ENCODE peak calls at places on chromosomes 13 and 19, in seven cellular contexts. R is heart left ventricle, Z is fibroblast of lung, Y is upper lobe of right lung, H is A549, V is colonic mucosa, J is fibroblast of pulmonary artery. Q is an unnamed sample.

GRCh38 chr13:50526771-50527567 is 316.5 kb downstream of the DLEU7 start:
- DNase-seq in R (no peak), Z (no peak), Y (no peak), H (no peak), V (no peak), J (no peak), Q (no peak)

GRCh38 chr13:72540818-72541217 is 186.6 kb downstream of the MZT1 start:
- DNase-seq in R (no peak), Z (no peak), Y (no peak), H (no peak), V (no peak), J (no peak), Q (no peak)

GRCh38 chr13:114143806-114144605 is 11.6 kb upstream of the RASA3 start:
- DNase-seq in R (peak), Z (no peak), Y (peak), H (peak), V (no peak), J (no peak), Q (no peak)

GRCh38 chr19:53019684-53020083 is 6.0 kb downstream of the ERVV-1 start:
- DNase-seq in R (no peak), Z (no peak), Y (no peak), H (no peak), V (peak), J (peak), Q (peak)

GRCh38 chr19:15640294-15640903 is at the start of gene CYP4F3:
- DNase-seq in R (peak), Z (no peak), Y (peak), H (peak), V (peak), J (no peak), Q (no peak)

GRCh38 chr19:2495130-2495641 is 19.3 kb downstream of the GADD45B start:
- DNase-seq in R (peak), Z (peak), Y (peak), H (peak), V (peak), J (peak), Q (peak)

GRCh38 chr13:76643596-76643995 is 242.6 kb downstream of the KCTD12 start:
- DNase-seq in R (no peak), Z (no peak), Y (no peak), H (no peak), V (no peak), J (no peak), Q (no peak)

GRCh38 chr19:18013621-18014111 is 5.7 kb downstream of the ARRDC2 start:
- DNase-seq in R (no peak), Z (no peak), Y (no peak), H (no peak), V (no peak), J (no peak), Q (no peak)

GRCh38 chr19:13013649-13014048 is 18.4 kb downstream of the NFIX start:
- DNase-seq in R (no peak), Z (peak), Y (no peak), H (no peak), V (no peak), J (no peak), Q (no peak)

GRCh38 chr13:48068036-48068435 is 26.9 kb downstream of the MED4 start:
- DNase-seq in R (no peak), Z (no peak), Y (no peak), H (no peak), V (no peak), J (no peak), Q (no peak)

GRCh38 chr19:7899751-7900352 is 3.8 kb upstream of the MAP2K7 start:
- DNase-seq in R (no peak), Z (no peak), Y (no peak), H (no peak), V (no peak), J (no peak), Q (no peak)

GRCh38 chr19:55041627-55042343 is 3.7 kb upstream of the GP6 start:
- DNase-seq in R (no peak), Z (no peak), Y (peak), H (no peak), V (no peak), J (no peak), Q (no peak)

GRCh38 chr13:25927363-25927762 is 124.5 kb downstream of the SHISA2 start:
- DNase-seq in R (no peak), Z (no peak), Y (no peak), H (no peak), V (no peak), J (no peak), Q (no peak)

GRCh38 chr13:30873519-30873918 is 32.6 kb upstream of the MEDAG start:
- DNase-seq in R (no peak), Z (peak), Y (no peak), H (no peak), V (no peak), J (no peak), Q (no peak)

GRCh38 chr19:32407004-32407992 is 1.7 kb downstream of the DPY19L3 start:
- DNase-seq in R (peak), Z (peak), Y (peak), H (no peak), V (no peak), J (peak), Q (peak)

GRCh38 chr13:50909605-50910482 is at the start of gene RNASEH2B:
- DNase-seq in R (peak), Z (peak), Y (peak), H (peak), V (peak), J (peak), Q (peak)

GRCh38 chr13:102212729-102213128 is 189.1 kb downstream of the FGF14 start:
- DNase-seq in R (no peak), Z (no peak), Y (no peak), H (no peak), V (no peak), J (no peak), Q (no peak)

GRCh38 chr13:98466634-98467236 is 110.2 kb downstream of the STK24 start:
- DNase-seq in R (no peak), Z (peak), Y (no peak), H (peak), V (no peak), J (peak), Q (peak)

GRCh38 chr19:41821003-41821735 is 23.3 kb downstream of the LYPD4 start:
- DNase-seq in R (no peak), Z (peak), Y (peak), H (peak), V (peak), J (peak), Q (peak)

GRCh38 chr13:76886292-76887061 is at the start of gene KCTD12:
- DNase-seq in R (peak), Z (peak), Y (peak), H (peak), V (peak), J (peak), Q (peak)

GRCh38 chr19:43634068-43634467 is 5.6 kb downstream of the CADM4 start:
- DNase-seq in R (no peak), Z (no peak), Y (no peak), H (no peak), V (no peak), J (no peak), Q (no peak)

DNA sequence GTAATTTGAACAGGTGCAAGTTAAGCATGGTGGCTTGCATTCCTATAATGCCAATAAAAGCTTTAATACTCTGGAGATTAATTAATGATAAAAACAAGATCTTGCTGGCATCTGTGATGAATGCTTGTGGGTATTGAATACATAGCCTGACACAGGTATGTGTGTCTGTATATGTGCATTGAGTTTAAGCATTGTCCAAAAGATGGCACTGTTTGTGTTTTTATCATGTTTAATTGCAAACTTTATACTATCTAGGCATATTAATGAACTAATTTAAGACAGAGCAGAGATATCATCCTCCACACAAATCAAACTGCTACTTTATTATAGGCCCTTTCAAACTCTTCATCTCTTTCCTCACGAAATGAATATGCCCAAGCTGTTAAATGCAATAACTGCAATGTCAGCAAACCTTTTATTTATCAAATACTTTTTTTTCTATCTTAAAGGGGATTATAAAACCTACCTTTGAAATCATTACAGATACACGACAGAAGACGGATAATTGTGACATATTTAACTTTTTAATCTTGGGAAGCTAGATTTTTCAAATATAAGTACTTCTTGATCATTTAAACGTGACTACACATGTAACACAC is 86.5 kb downstream of the TNFSF11 start:
- DNase-seq in R (no peak), Z (peak), Y (no peak), H (no peak), V (no peak), J (peak), Q (peak)
- TF ChIP-seq CTCF in R (peak), Z (peak), Y (peak), H (peak), V (no peak), J (peak), Q (peak)

GRCh38 chr13:32011971-32012370 is 19.6 kb upstream of the FRY start:
- DNase-seq in R (no peak), Z (no peak), Y (no peak), H (no peak), V (no peak), J (no peak), Q (no peak)

GRCh38 chr13:32010137-32010536 is 21.4 kb upstream of the FRY start:
- DNase-seq in R (no peak), Z (peak), Y (no peak), H (no peak), V (no peak), J (no peak), Q (no peak)

GRCh38 chr13:32008518-32009175 is 22.9 kb upstream of the FRY start:
- DNase-seq in R (no peak), Z (no peak), Y (no peak), H (no peak), V (no peak), J (no peak), Q (peak)

GRCh38 chr13:32009362-32009761 is 22.2 kb upstream of the FRY start:
- DNase-seq in R (no peak), Z (no peak), Y (no peak), H (no peak), V (no peak), J (no peak), Q (no peak)

DNA sequence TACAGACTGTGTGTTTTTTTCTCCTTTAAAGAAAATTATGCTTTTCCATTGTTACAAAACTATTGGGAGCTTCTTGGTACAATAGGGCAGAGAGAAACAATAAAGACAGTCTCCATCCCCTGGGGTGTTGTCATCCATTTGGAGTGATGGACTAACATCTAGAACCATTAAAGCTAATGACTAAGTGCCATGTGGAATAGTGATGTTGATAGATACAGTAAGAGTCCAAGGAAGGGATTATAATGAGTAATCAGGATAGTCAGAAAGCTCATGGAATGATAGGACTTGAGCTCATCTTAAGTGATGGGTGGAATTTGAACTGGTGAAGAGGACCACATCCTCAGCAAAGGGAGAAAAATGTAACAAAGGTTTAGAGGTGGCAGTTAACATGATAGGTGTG is 24.1 kb upstream of the FRY start:
- DNase-seq in R (no peak), Z (no peak), Y (no peak), H (no peak), V (no peak), J (no peak), Q (no peak)
- H3K4me3 ChIP-seq in R (no peak), Z (no peak), Y (no peak), H (no peak), V (no peak), J (no peak), Q (no peak)

GRCh38 chr19:46081928-46082727 is 41.3 kb upstream of the IGFL4 start:
- DNase-seq in R (no peak), Z (peak), Y (no peak), H (peak), V (peak), J (peak), Q (peak)
- TF ChIP-seq CTCF in R (peak), Z (peak), Y (peak), H (peak), V (peak), J (peak), Q (peak)

GRCh38 chr19:1167687-1168561 is 6.1 kb downstream of the SBNO2 start:
- DNase-seq in R (no peak), Z (no peak), Y (peak), H (no peak), V (no peak), J (no peak), Q (no peak)
- H3K4me3 ChIP-seq in R (no peak), Z (peak), Y (peak), H (peak), V (peak), J (no peak), Q (peak)

GRCh38 chr19:10654610-10655456 is 687 bp downstream of the ILF3 start:
- DNase-seq in R (peak), Z (peak), Y (peak), H (peak), V (peak), J (peak), Q (peak)

GRCh38 chr19:10651821-10652220 is 2.3 kb upstream of the ILF3 start:
- DNase-seq in R (no peak), Z (no peak), Y (no peak), H (no peak), V (no peak), J (no peak), Q (peak)

GRCh38 chr19:10653482-10653731 is 739 bp upstream of the ILF3 start:
- DNase-seq in R (no peak), Z (no peak), Y (no peak), H (no peak), V (no peak), J (no peak), Q (no peak)

GRCh38 chr19:10653732-10654609 is at the start of gene ILF3:
- DNase-seq in R (peak), Z (peak), Y (peak), H (peak), V (peak), J (peak), Q (peak)

GRCh38 chr19:10655457-10656312 is 1.5 kb downstream of the ILF3 start:
- DNase-seq in R (no peak), Z (peak), Y (no peak), H (no peak), V (peak), J (peak), Q (peak)
- TF ChIP-seq CTCF in R (no peak), Z (no peak), Y (no peak), H (no peak), V (no peak), J (no peak), Q (peak)

DNA sequence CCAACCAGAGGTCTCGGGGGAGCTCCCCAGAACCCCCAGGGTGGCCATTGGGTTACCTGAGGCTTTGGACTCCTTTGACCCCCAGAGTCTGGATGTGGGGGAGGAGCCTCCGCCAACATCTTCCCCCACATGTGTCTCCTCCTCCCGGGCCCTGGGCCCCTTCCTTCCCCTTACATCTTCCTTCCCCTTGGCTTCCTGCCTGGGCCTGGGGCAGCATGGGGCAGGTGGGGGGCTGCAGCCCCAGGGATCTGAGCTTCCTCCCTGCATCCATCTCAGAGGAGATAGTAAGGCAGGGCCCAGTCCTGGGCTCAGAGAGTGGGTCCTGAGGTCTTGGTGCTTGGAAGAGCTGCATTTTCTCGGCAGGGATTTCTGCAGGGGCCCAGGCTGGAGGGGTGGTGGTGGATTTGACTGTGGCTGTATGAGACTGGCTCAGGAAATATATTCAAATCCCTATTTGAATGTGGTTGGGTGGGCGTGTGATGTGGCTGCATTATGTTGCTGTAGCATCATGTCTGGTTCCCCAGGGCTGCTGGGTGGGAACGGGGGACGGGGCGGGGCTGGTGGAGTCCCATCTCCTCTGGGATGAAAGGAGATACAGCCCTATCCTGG is 919 bp downstream of the VAV1 start:
- DNase-seq in R (peak), Z (no peak), Y (peak), H (no peak), V (peak), J (no peak), Q (no peak)
- H3K4me3 ChIP-seq in R (no peak), Z (no peak), Y (peak), H (no peak), V (peak), J (no peak), Q (no peak)

DNA sequence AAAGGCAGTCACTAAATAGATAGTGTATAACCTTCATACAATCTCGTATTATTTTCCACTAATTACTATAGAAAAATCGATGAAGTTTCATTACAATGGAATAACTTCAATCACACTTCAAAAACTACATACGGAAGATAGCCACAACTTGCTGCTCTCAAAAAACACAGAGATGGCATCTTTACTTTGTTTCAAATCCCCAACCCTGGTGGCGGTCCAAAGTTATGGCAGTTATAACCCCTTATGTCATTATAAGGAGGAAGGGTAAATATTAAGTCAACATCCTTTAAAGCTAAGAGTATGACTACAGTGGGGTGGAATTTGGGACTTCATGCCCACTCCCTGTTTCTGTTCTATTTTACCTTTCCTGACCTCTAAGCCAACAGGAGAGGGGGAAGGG is 146.5 kb downstream of the LACC1 start:
- DNase-seq in R (no peak), Z (no peak), Y (no peak), H (no peak), V (no peak), J (no peak), Q (no peak)
- TF ChIP-seq CTCF in R (no peak), Z (no peak), Y (no peak), H (no peak), V (no peak), J (no peak), Q (no peak)

GRCh38 chr13:19864018-19864338 is 529 bp upstream of the ZMYM5 start:
- DNase-seq in R (peak), Z (peak), Y (peak), H (no peak), V (peak), J (peak), Q (peak)

GRCh38 chr13:19861762-19862161 is 1.7 kb downstream of the ZMYM5 start:
- DNase-seq in R (no peak), Z (no peak), Y (no peak), H (no peak), V (no peak), J (no peak), Q (no peak)

GRCh38 chr13:19863323-19864017 is at the start of gene ZMYM5:
- DNase-seq in R (peak), Z (peak), Y (peak), H (peak), V (peak), J (peak), Q (peak)

GRCh38 chr13:19862511-19863313 is 737 bp downstream of the ZMYM5 start:
- DNase-seq in R (peak), Z (peak), Y (peak), H (no peak), V (peak), J (peak), Q (peak)

DNA sequence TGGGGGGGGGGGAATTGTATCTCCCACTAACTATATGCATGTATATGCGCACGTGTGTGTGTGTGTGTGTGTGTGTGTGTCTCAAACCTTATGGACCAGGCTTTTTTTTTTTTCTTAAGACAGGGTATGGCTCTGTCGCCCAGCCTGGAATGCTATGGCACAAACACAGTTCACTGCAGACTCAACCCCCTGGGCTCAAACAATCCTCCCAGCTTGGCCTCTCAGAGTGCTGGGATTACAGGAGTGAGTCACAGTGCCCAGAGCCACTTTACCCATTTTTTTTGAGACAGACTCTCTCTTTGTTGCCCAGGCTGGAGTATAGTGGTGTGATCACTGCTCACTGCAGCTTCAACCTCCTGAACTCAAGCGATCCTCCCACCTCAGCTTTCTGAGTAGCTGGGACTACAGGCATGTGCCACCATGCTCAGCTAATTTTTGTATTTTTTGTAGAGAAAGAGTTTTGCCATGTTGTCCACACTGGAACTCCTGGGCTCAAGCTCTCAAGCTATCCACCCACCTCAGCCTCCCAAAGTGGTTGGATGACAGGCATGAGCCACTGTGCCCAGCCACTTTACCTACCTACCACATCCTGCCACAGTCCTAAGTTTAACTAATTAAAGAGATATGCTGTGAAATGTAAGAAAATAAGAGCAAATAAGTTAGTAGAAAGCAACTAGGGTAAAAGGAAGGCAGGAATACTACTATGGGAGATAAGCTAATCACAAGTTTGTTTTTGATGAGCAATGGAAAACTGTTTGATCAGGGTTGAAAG is 2.4 kb downstream of the ZMYM5 start:
- DNase-seq in R (no peak), Z (peak), Y (no peak), H (no peak), V (no peak), J (peak), Q (peak)
- H3K4me3 ChIP-seq in R (no peak), Z (peak), Y (peak), H (peak), V (no peak), J (peak), Q (peak)

Q was measured in fibroblast of villous mesenchyme.